ENCODE peak calls at places on chromosomes 5 and 9, in five cellular contexts. B is neural crest cell, W is AG10803, U is AG04450, F is H9. N is an unnamed sample.

GRCh38 chr9:136109351-136110081 is 9.2 kb downstream of the TMEM250 start:
- DNase-seq in B (peak; percentile 48), W (peak; percentile 86), U (peak; percentile 67), F (peak; percentile 90), N (peak; percentile 93)

GRCh38 chr9:118721276-118721675 is 648.0 kb downstream of the BRINP1 start:
- DNase-seq in B (no peak), W (no peak), U (no peak), F (no peak), N (no peak)

GRCh38 chr9:86434039-86434726 is 80.0 kb upstream of the TUT7 start:
- DNase-seq in B (no peak), W (peak; percentile 84), U (peak; percentile 49), F (no peak), N (no peak)

GRCh38 chr5:107501965-107502691 is 168.6 kb downstream of the EFNA5 start:
- DNase-seq in B (no peak), W (no peak), U (no peak), F (no peak), N (no peak)

GRCh38 chr9:135253305-135254004 is 166.0 kb downstream of the OLFM1 start:
- DNase-seq in B (no peak), W (no peak), U (no peak), F (peak; percentile 80), N (no peak)

GRCh38 chr9:33718987-33719386 is 76.4 kb upstream of the PRSS3 start:
- DNase-seq in B (no peak), W (peak; percentile 3), U (no peak), F (no peak), N (no peak)

GRCh38 chr9:36204906-36205547 is 14.3 kb downstream of the CLTA start:
- DNase-seq in B (no peak), W (no peak), U (no peak), F (peak; percentile 53), N (no peak)

GRCh38 chr5:72108200-72109050 is 1.1 kb downstream of the MAP1B start:
- DNase-seq in B (peak; percentile 70), W (peak; percentile 60), U (no peak), F (peak; percentile 82), N (peak; percentile 74)

GRCh38 chr5:93579561-93580386 is 1.2 kb downstream of the NR2F1-AS1 start:
- DNase-seq in B (peak; percentile 70), W (peak; percentile 53), U (no peak), F (peak; percentile 64), N (peak; percentile 56)

GRCh38 chr5:151063136-151063544 is 17.7 kb downstream of the TNIP1 start:
- DNase-seq in B (no peak), W (peak; percentile 77), U (no peak), F (no peak), N (no peak)

GRCh38 chr5:132559661-132560060 is 2.9 kb downstream of the RAD50 start:
- DNase-seq in B (no peak), W (no peak), U (no peak), F (no peak), N (no peak)

GRCh38 chr5:132557425-132557805 is 638 bp downstream of the RAD50 start:
- DNase-seq in B (peak; percentile 3), W (peak; percentile 48), U (no peak), F (peak; percentile 63), N (no peak)

GRCh38 chr5:132561601-132562000 is 4.8 kb downstream of the RAD50 start:
- DNase-seq in B (no peak), W (peak; percentile 5), U (no peak), F (no peak), N (no peak)

GRCh38 chr5:132556511-132557424 is at the start of gene RAD50:
- DNase-seq in B (peak; percentile 76), W (peak; percentile 91), U (peak; percentile 74), F (peak; percentile 95), N (peak; percentile 81)
- TF ChIP-seq CTCF in B (no peak), W (no peak), U (no peak), F (no peak), N (no peak)

GRCh38 chr9:95181226-95181818 is 136.2 kb downstream of the FANCC start:
- DNase-seq in B (no peak), W (peak; percentile 22), U (no peak), F (no peak), N (no peak)
- TF ChIP-seq CTCF in B (peak; percentile 73), W (peak; percentile 58), U (peak; percentile 43), F (peak; percentile 73), N (peak; percentile 88)

GRCh38 chr5:119255571-119256356 is 100.1 kb upstream of the TNFAIP8 start:
- DNase-seq in B (no peak), W (no peak), U (no peak), F (peak; percentile 88), N (no peak)
- TF ChIP-seq CTCF in B (no peak), W (no peak), U (peak; percentile 18), F (peak; percentile 66), N (no peak)

GRCh38 chr5:1504244-1504595 is 19.5 kb downstream of the LPCAT1 start:
- DNase-seq in B (no peak), W (no peak), U (no peak), F (no peak), N (no peak)
- TF ChIP-seq CTCF in B (no peak), W (no peak), U (no peak), F (no peak), N (no peak)